ENCODE peak calls at places on chromosomes 3 and 15, in ten cellular contexts. F, Z, Y, N, R, E, Q, W, C and T are unnamed samples.

GRCh38 chr3:127289646-127290575 is 2.1 kb upstream of the PRR20G start:
- DNase-seq in Q (no peak), N (peak), Y (no peak), R (no peak), E (peak), W (no peak), Z (no peak), F (no peak), C (no peak), T (no peak)

GRCh38 chr3:104547040-104547439 is 819.7 kb upstream of the ALCAM start:
- DNase-seq in E (no peak), N (no peak), W (no peak), F (no peak), Y (no peak), Z (no peak), R (no peak), Q (no peak), C (peak), T (no peak)

GRCh38 chr15:86664581-86664980 is 584.9 kb downstream of the AGBL1 start:
- DNase-seq in Z (no peak), W (no peak), C (no peak), E (no peak), Y (no peak), F (no peak), R (no peak), N (no peak), Q (no peak), T (no peak)

GRCh38 chr3:16182183-16182582 is 7.7 kb downstream of the GALNT15 start:
- DNase-seq in Q (no peak), Y (peak), Z (no peak), R (no peak), N (peak), W (no peak), E (no peak), F (no peak), C (no peak), T (no peak)

GRCh38 chr3:126320517-126321293 is 36.5 kb downstream of the KLF15 start:
- DNase-seq in C (no peak), F (peak), Z (no peak), E (no peak), Q (no peak), Y (no peak), W (no peak), N (no peak), R (no peak), T (no peak)

GRCh38 chr3:128270559-128271492 is 117.5 kb downstream of the EEFSEC start:
- DNase-seq in C (peak), R (no peak), F (peak), N (no peak), Q (no peak), E (no peak), Y (no peak), W (no peak), Z (no peak), T (no peak)

GRCh38 chr3:191438150-191438814 is 22.7 kb upstream of the PYDC2 start:
- DNase-seq in Q (no peak), C (no peak), N (no peak), Z (no peak), R (no peak), F (no peak), Y (no peak), E (no peak), W (no peak), T (no peak)

GRCh38 chr3:178634975-178635374 is 98.7 kb downstream of the KCNMB2 start:
- DNase-seq in W (no peak), R (no peak), Z (no peak), F (no peak), E (no peak), Q (no peak), N (no peak), Y (no peak), C (no peak), T (no peak)

GRCh38 chr3:168061332-168061996 is 34.3 kb downstream of the GOLIM4 start:
- DNase-seq in W (no peak), Y (no peak), E (peak), Z (no peak), C (no peak), R (no peak), Q (no peak), N (no peak), F (no peak), T (no peak)

GRCh38 chr3:81799403-81799802 is 38.0 kb upstream of the GBE1 start:
- DNase-seq in R (no peak), Q (no peak), E (no peak), F (no peak), C (peak), Y (peak), W (no peak), Z (peak), N (no peak), T (no peak)

GRCh38 chr15:70535071-70535954 is 228.0 kb downstream of the UACA start:
- DNase-seq in Z (no peak), E (peak), W (peak), R (no peak), C (no peak), F (peak), N (no peak), Y (no peak), Q (peak), T (no peak)

GRCh38 chr3:155444771-155445170 is 151.3 kb upstream of the STRIT1 start:
- DNase-seq in E (no peak), F (no peak), Z (no peak), Y (no peak), W (no peak), N (no peak), C (no peak), R (no peak), Q (no peak), T (no peak)

GRCh38 chr3:86087160-86087871 is 903.6 kb downstream of the VGLL3 start:
- DNase-seq in Q (no peak), F (no peak), R (no peak), C (no peak), Z (no peak), Y (no peak), N (no peak), W (no peak), E (no peak), T (no peak)

GRCh38 chr3:119653871-119654270 is 6.5 kb downstream of the POPDC2 start:
- DNase-seq in W (no peak), R (no peak), F (no peak), Z (no peak), C (no peak), Y (no peak), Q (no peak), E (no peak), N (no peak), T (no peak)

GRCh38 chr3:11638669-11639402 is 4.9 kb downstream of the VGLL4 start:
- DNase-seq in Q (no peak), C (peak), W (no peak), Y (peak), E (no peak), F (peak), R (no peak), Z (no peak), N (no peak), T (no peak)

GRCh38 chr3:36741285-36741684 is 23.1 kb downstream of the DCLK3 start:
- DNase-seq in Y (no peak), Z (peak), N (no peak), W (no peak), F (peak), Q (no peak), E (no peak), R (no peak), C (peak), T (no peak)

GRCh38 chr15:62847900-62848489 is 194.6 kb upstream of the TPM1 start:
- DNase-seq in F (peak), R (no peak), W (peak), Q (no peak), Y (peak), E (peak), N (peak), C (peak), Z (peak), T (no peak)

GRCh38 chr3:124671123-124671522 is 59.1 kb upstream of the UMPS start:
- DNase-seq in N (no peak), C (no peak), Z (no peak), Y (no peak), F (no peak), W (peak), Q (no peak), R (no peak), E (peak), T (no peak)

GRCh38 chr15:67421105-67421504 is 99.8 kb upstream of the C15orf61 start:
- DNase-seq in C (no peak), W (no peak), R (no peak), E (no peak), Y (no peak), N (no peak), Q (no peak), Z (no peak), F (no peak), T (no peak)

GRCh38 chr15:67420137-67420536 is 100.8 kb upstream of the C15orf61 start:
- DNase-seq in E (no peak), N (no peak), F (no peak), W (no peak), Y (no peak), C (no peak), Z (no peak), Q (no peak), R (no peak), T (no peak)

GRCh38 chr15:67419705-67420104 is 101.2 kb upstream of the C15orf61 start:
- DNase-seq in Q (no peak), Z (no peak), W (no peak), F (no peak), R (no peak), Y (no peak), N (no peak), C (no peak), E (no peak), T (no peak)

GRCh38 chr15:67416891-67417290 is 104.0 kb upstream of the C15orf61 start:
- DNase-seq in Y (no peak), Q (no peak), R (no peak), C (no peak), N (no peak), E (no peak), Z (no peak), F (no peak), W (no peak), T (no peak)

DNA sequence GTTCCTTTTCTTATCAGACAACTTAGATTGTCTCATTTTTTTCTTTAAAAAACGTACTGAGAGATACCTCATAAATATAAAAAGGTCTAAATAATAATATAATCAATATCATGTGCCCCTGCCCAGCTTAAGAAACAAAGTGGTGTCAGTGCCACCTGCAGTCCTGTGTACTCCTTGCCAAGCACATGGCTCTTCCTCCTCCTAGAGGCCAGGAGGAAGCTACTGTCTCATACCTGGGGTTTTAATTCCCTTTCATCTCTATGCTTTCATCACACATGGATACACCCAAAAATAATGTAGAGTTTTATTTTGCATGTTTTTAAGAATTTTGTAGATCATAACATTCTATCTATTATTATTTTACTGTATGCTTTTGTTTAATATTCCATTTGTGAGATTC is 98.6 kb upstream of the C15orf61 start:
- DNase-seq in F (no peak), W (no peak), Z (no peak), C (no peak), E (no peak), Y (no peak), R (no peak), Q (no peak), N (no peak), T (no peak)
- TF ChIP-seq CTCF in F (peak), W (no peak), Z (no peak), C (peak), E (no peak), Y (no peak), R (no peak), Q (no peak), N (no peak), T (no peak)

DNA sequence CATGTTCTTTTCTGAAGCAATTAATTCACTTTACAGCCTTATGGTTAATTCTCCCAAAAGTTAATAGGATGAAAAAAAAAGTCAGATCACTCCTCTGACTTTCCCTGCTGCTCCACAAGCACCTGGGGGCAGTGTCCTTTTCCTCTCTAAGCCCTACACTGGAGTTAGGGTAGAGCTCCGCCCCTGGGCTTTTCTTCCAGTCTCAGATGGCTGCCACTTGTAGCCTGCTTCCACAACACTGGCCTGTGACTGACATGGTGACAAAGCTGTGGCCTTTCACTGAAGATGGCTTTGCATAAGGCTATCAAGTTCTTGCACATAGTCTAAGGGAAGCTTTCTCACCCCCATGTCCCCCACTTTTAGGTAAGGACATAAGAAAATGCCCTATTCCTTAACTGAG is 1.3 kb upstream of the MON1A start:
- DNase-seq in W (no peak), E (peak), Q (no peak), F (peak), N (no peak), Z (no peak), Y (no peak), C (peak), R (no peak), T (no peak)
- TF ChIP-seq CTCF in W (no peak), E (no peak), Q (no peak), F (peak), N (peak), Z (no peak), Y (no peak), C (peak), R (no peak), T (no peak)

GRCh38 chr3:194245975-194246561 is 105.1 kb downstream of the CPN2 start:
- DNase-seq in C (peak), Q (no peak), E (no peak), W (no peak), Z (no peak), F (peak), Y (peak), N (no peak), R (no peak), T (no peak)
- TF ChIP-seq CTCF in C (peak), Q (no peak), E (no peak), W (no peak), Z (no peak), F (peak), Y (no peak), N (no peak), R (no peak), T (no peak)

GRCh38 chr3:193554790-193555189 is at the start of gene ATP13A4:
- DNase-seq in R (peak), Y (no peak), E (no peak), Q (no peak), Z (no peak), C (peak), N (no peak), F (peak), W (no peak), T (no peak)
- TF ChIP-seq CTCF in R (no peak), Y (no peak), E (no peak), Q (no peak), Z (no peak), C (no peak), N (no peak), F (no peak), W (no peak), T (no peak)

GRCh38 chr3:7800006-7800780 is 701.4 kb upstream of the LMCD1 start:
- DNase-seq in Q (no peak), W (no peak), F (no peak), Y (peak), Z (peak), C (peak), N (no peak), R (no peak), E (no peak), T (no peak)
- TF ChIP-seq CTCF in Q (peak), W (peak), F (peak), Y (peak), Z (no peak), C (no peak), N (peak), R (no peak), E (no peak), T (no peak)

GRCh38 chr3:194986208-194987043 is 284.5 kb downstream of the XXYLT1 start:
- DNase-seq in F (no peak), C (no peak), Q (no peak), Z (no peak), N (no peak), W (no peak), R (no peak), Y (no peak), E (peak), T (no peak)

GRCh38 chr3:194983620-194984019 is 287.3 kb downstream of the XXYLT1 start:
- DNase-seq in W (no peak), Z (no peak), Y (no peak), E (no peak), N (no peak), F (no peak), C (no peak), R (no peak), Q (no peak), T (no peak)

GRCh38 chr3:194984624-194985023 is 286.3 kb downstream of the XXYLT1 start:
- DNase-seq in N (no peak), Y (no peak), Q (no peak), F (no peak), E (no peak), R (no peak), Z (no peak), C (no peak), W (no peak), T (no peak)

GRCh38 chr3:194984026-194984425 is 286.9 kb downstream of the XXYLT1 start:
- DNase-seq in Y (no peak), C (no peak), E (no peak), W (no peak), N (no peak), Q (no peak), F (no peak), R (no peak), Z (no peak), T (no peak)

DNA sequence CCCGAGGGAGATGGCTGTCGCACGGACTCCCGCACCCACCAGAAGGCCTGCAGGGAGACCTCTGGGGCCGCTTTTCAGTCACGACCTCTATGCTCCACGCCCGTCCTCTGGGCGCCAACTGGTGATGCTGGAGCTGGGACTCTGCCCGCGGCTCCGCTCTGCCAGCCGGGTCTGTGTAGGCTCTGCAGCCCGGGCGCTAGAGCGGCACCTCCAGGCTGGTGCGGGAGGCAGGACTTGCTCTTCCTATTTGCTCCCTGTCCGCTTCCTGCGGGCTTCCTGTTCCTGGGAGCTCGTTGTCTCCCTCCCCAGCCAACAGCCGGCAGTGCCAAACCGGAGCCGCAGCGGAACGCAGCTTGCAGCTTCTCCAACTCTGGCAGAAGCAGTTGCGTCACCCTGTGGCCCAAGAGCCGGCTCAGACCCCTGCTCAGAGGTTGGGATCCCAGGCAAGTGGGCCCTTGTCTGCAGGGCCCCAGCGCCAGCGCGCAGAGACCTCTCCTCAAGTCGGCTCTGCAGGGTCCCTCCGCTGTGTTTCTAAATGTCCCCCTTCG is 285.9 kb downstream of the XXYLT1 start:
- DNase-seq in W (no peak), N (peak), R (peak), Q (no peak), E (no peak), C (peak), F (peak), Z (peak), Y (peak), T (peak)
- TF ChIP-seq CTCF in W (no peak), N (peak), R (peak), Q (no peak), E (no peak), C (peak), F (peak), Z (peak), Y (peak), T (peak)

DNA sequence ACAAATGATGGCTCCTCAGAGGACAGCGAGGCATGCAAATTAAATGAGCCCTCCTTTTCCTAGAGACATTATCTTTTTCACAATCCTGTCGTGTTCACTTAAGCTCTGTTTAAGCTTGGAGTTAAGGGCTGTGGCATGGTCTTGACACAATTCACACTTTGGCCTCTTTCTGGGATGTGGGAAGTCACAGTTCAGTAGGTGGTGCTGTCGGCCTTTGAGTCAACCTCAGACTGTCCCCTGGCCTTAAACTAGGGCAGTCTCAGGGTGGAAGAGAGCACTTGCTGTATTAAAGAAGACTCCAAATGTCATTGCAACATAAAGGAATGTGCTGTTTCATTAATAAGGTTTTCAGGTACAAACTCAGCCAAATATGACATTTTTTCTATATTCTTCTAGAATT is 351.0 kb downstream of the MCTP2 start:
- DNase-seq in N (no peak), Q (no peak), R (no peak), C (peak), W (no peak), E (peak), Y (no peak), F (peak), Z (no peak), T (no peak)
- TF ChIP-seq CTCF in N (no peak), Q (no peak), R (peak), C (peak), W (peak), E (peak), Y (no peak), F (peak), Z (no peak), T (no peak)